ENCODE peak calls at places on chromosomes 11 and 22, in four cellular contexts. Y is ovary, H is left ventricle myocardium inferior, B is thoracic aorta. C is an unnamed sample.

GRCh38 chr22:39534591-39535301 is 2.2 kb upstream of the RPS19BP1 start:
- DNase-seq in B (no peak), Y (peak), H (peak), C (peak)

GRCh38 chr11:24679686-24680318 is 182.9 kb downstream of the LUZP2 start:
- DNase-seq in Y (no peak), B (no peak), H (no peak), C (no peak)

GRCh38 chr22:27719535-27720227 is 81.9 kb downstream of the MN1 start:
- DNase-seq in B (no peak), H (no peak), Y (no peak), C (peak)

GRCh38 chr22:24310969-24311368 is 40.3 kb downstream of the SPECC1L start:
- DNase-seq in B (no peak), H (no peak), Y (no peak), C (no peak)

GRCh38 chr11:129278586-129279319 is 86.6 kb upstream of the ARHGAP32 start:
- DNase-seq in H (no peak), Y (peak), B (no peak), C (no peak)

GRCh38 chr22:19708323-19709011 is 5.8 kb upstream of the SEPTIN5 start:
- DNase-seq in H (no peak), B (no peak), Y (no peak), C (peak)

GRCh38 chr11:20363500-20364411 is at the start of gene HTATIP2:
- DNase-seq in B (no peak), H (peak), Y (peak), C (peak)

GRCh38 chr22:19958083-19959042 is 16.7 kb upstream of the TXNRD2 start:
- DNase-seq in B (no peak), Y (no peak), H (peak), C (peak)

GRCh38 chr11:82995754-82996398 is 75.8 kb downstream of the RAB30 start:
- DNase-seq in H (no peak), B (no peak), Y (no peak), C (peak)

GRCh38 chr11:94400839-94401772 is at the start of gene GPR83:
- DNase-seq in B (no peak), H (peak), Y (no peak), C (no peak)

GRCh38 chr11:88631497-88631896 is 294.0 kb upstream of the CTSC start:
- DNase-seq in B (no peak), Y (no peak), H (no peak), C (no peak)

GRCh38 chr11:44572431-44572830 is 7.0 kb downstream of the CD82 start:
- DNase-seq in B (no peak), Y (no peak), H (no peak), C (no peak)

GRCh38 chr11:44575288-44575672 is 9.8 kb downstream of the CD82 start:
- DNase-seq in Y (no peak), B (no peak), H (no peak), C (no peak)

GRCh38 chr11:44574620-44575287 is 9.3 kb downstream of the CD82 start:
- DNase-seq in Y (no peak), H (no peak), B (no peak), C (no peak)

GRCh38 chr11:44572884-44573283 is 7.4 kb downstream of the CD82 start:
- DNase-seq in H (no peak), Y (no peak), B (no peak), C (no peak)

GRCh38 chr11:44573333-44573732 is 7.9 kb downstream of the CD82 start:
- DNase-seq in Y (no peak), B (no peak), H (no peak), C (no peak)
- H3K4me3 ChIP-seq in Y (no peak), B (no peak), H (no peak), C (no peak)

GRCh38 chr22:46007003-46007847 is 30.3 kb upstream of the WNT7B start:
- DNase-seq in H (peak), B (no peak), Y (peak), C (peak)
- H3K4me3 ChIP-seq in H (peak), B (peak), Y (peak), C (peak)

GRCh38 chr11:47154738-47155570 is 21.7 kb downstream of the ARFGAP2 start:
- DNase-seq in H (no peak), Y (no peak), B (no peak), C (no peak)
- H3K4me3 ChIP-seq in H (no peak), Y (no peak), B (no peak), C (no peak)

DNA sequence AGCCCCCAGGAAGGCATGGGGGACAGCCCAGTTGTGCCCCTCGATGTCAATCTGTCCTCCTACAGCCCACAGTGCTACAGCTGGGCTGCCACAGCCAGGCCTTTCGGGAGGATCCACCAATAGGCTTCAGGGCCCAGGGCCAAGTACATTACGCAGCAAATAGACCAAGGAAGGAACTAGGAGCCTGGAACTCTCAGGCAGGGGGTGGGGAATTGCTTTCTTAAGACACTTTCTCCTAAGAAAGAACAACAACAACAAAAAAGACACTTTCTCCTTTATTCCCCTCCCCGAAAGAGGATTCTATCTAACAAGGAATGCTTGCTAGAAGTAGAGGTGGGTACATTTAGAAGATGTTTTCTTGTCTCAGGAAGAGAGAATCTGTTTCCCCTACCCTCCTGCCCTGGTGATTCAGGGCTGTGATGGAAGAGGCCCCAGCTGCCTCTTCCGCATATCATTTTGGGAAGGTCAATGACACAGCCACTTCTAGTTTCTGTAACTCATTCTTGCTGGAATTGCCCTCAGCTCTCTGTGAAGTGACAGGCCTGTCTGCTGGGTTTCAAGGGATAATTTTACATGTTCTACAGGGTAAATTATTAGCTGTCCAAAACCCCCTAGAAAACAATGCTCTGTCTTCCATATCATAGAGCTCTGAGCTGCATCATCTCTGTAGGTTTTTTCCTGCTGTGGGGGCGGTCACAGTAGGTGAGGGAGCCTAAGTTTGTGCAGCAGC is 6.0 kb upstream of the MALAT1 start:
- DNase-seq in Y (peak), H (peak), B (peak), C (peak)
- H3K4me3 ChIP-seq in Y (no peak), H (peak), B (peak), C (peak)

DNA sequence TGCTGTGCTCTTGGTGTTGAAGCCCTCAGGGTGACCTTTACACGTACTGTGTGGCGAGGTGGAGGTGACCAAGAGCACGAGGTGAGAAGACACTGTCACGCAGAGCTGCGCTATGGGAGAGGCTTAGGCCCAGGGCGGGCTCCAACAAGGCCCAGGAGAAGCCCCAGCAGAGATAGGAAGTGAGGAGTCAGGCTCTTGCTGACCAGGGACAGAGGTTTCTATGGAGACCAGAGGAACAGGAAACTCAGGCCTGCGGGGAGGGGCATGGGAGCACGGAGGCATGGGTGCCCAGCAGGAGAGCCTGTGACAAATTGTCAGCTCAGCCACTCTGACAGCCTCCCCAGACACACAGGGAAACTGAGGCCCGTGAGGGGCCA is 15.8 kb downstream of the DGKZ start:
- DNase-seq in B (no peak), Y (no peak), H (peak), C (peak)
- H3K4me3 ChIP-seq in B (no peak), Y (no peak), H (peak), C (no peak)

DNA sequence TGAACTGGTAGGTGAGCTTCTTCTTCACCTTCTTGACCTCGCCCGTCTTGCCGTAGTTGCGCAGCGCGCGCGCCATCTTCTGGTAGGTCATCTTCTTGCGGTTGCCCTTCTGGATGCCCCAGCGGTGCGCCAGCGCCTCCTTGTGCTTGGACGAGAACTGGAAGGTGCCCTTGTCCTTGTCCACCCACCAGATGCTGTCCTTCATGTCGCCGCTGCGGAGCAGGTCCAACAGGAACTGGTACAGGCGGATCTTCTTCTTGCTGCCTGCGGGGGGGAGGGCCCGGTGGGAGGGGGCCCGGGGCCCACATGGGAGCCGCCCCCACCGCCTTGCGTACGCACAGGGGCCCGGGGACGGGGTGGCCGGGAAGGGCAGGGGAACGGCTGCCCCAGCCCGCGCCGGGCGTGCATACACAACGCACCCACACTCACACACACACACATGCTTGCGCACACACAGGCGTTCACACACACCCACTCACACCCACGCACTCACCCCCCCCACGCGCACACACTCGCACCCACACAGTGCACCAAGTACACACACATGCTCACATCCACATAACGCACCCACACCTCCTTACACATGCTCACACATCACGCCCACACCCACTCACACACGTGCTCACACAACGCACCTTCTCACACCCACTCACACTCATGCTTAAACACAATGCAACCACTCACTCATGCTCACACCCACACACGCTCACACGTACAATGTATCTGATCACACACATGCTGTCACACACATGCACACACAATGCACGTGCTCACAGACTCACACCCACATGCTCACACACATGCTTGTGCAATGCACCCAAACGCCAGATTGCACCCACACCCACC is 3.0 kb upstream of the MYBPC3 start:
- DNase-seq in H (peak), Y (peak), B (peak), C (peak)
- H3K4me3 ChIP-seq in H (peak), Y (peak), B (peak), C (peak)